ENCODE peak calls at places on chromosomes 4 and X, in six cellular contexts. P, F, Q, E, W and S are unnamed samples.

GRCh38 chr4:126955292-126956191 is 677.2 kb upstream of the INTU start:
- DNase-seq in E (peak; percentile 60), Q (no peak), F (no peak), W (no peak), P (no peak), S (no peak)

GRCh38 chr4:1810765-1811164 is 17.7 kb downstream of the FGFR3 start:
- DNase-seq in P (no peak), Q (no peak), F (no peak), E (no peak), W (no peak), S (no peak)

GRCh38 chr4:14863420-14864364 is 138.6 kb upstream of the CPEB2 start:
- DNase-seq in Q (no peak), P (no peak), W (no peak), E (no peak), F (no peak), S (no peak)

GRCh38 chrX:148495156-148495555 is 5.3 kb upstream of the AFF2 start:
- DNase-seq in F (no peak), E (no peak), W (no peak), Q (no peak), P (no peak), S (no peak)

GRCh38 chr4:87745058-87745842 is 54.1 kb upstream of the IBSP start:
- DNase-seq in F (no peak), W (no peak), E (no peak), P (no peak), Q (no peak), S (no peak)

GRCh38 chrX:64975491-64975890 is 759 bp downstream of the ZC4H2 start:
- DNase-seq in E (no peak), F (peak; percentile 2), W (peak; percentile 57), P (no peak), Q (no peak), S (no peak)

GRCh38 chr4:184443318-184443717 is 31.0 kb downstream of the IRF2 start:
- DNase-seq in Q (no peak), W (no peak), E (no peak), F (no peak), P (no peak), S (no peak)

GRCh38 chr4:122672091-122672490 is 51.2 kb upstream of the IL21 start:
- DNase-seq in F (no peak), P (no peak), E (no peak), W (no peak), Q (no peak), S (no peak)

GRCh38 chr4:158895797-158896442 is 127.1 kb downstream of the FNIP2 start:
- DNase-seq in P (no peak), Q (no peak), E (no peak), F (no peak), W (no peak), S (no peak)

GRCh38 chr4:72360075-72360474 is 208.9 kb downstream of the ADAMTS3 start:
- DNase-seq in E (no peak), P (no peak), F (no peak), Q (no peak), W (no peak), S (no peak)

GRCh38 chrX:9785252-9785943 is 831 bp upstream of the SHROOM2 start:
- DNase-seq in Q (no peak), F (no peak), E (no peak), W (no peak), P (no peak), S (no peak)

GRCh38 chr4:45438047-45438446 is 685.8 kb downstream of the GABRG1 start:
- DNase-seq in W (no peak), Q (no peak), F (no peak), P (no peak), E (no peak), S (no peak)

GRCh38 chr4:141458501-141458900 is 177.9 kb upstream of the IL15 start:
- DNase-seq in Q (no peak), P (no peak), F (no peak), W (no peak), E (no peak), S (no peak)

GRCh38 chrX:154730271-154730883 is 20.5 kb downstream of the GAB3 start:
- DNase-seq in P (no peak), W (no peak), F (no peak), Q (no peak), E (no peak), S (no peak)

GRCh38 chr4:78552398-78553396 is 1.1 kb downstream of the ANXA3 start:
- DNase-seq in W (no peak), P (no peak), F (peak; percentile 67), Q (no peak), E (no peak), S (no peak)

GRCh38 chrX:134718329-134719317 is 60.4 kb upstream of the PLAC1 start:
- DNase-seq in Q (peak; percentile 25), W (no peak), E (no peak), F (no peak), P (no peak), S (no peak)

GRCh38 chrX:18026171-18026570 is 165.1 kb upstream of the RAI2 start:
- DNase-seq in Q (no peak), W (no peak), P (no peak), F (no peak), E (no peak), S (no peak)

GRCh38 chrX:23003121-23003520 is 3.4 kb downstream of the DDX53 start:
- DNase-seq in E (no peak), F (no peak), Q (no peak), W (no peak), P (no peak), S (no peak)

GRCh38 chr4:109408711-109409110 is 24.9 kb upstream of the SEC24B start:
- DNase-seq in F (no peak), Q (no peak), P (no peak), E (no peak), W (no peak), S (no peak)

GRCh38 chr4:114398386-114398785 is 200.2 kb upstream of the UGT8 start:
- DNase-seq in P (no peak), E (no peak), F (no peak), Q (no peak), W (no peak), S (no peak)

GRCh38 chrX:9461087-9461486 is 3.8 kb upstream of the TBL1X start:
- DNase-seq in W (no peak), F (no peak), E (no peak), Q (no peak), P (no peak), S (no peak)

GRCh38 chr4:158020175-158020574 is 152.7 kb downstream of the GASK1B start:
- DNase-seq in P (no peak), W (no peak), F (peak; percentile 92), Q (no peak), E (no peak), S (no peak)

GRCh38 chr4:22315643-22316042 is 200.2 kb downstream of the ADGRA3 start:
- DNase-seq in F (no peak), W (no peak), E (no peak), Q (no peak), P (no peak), S (no peak)

GRCh38 chr4:110091426-110091825 is 107.0 kb downstream of the ELOVL6 start:
- DNase-seq in Q (no peak), E (no peak), P (no peak), F (no peak), W (no peak), S (no peak)

DNA sequence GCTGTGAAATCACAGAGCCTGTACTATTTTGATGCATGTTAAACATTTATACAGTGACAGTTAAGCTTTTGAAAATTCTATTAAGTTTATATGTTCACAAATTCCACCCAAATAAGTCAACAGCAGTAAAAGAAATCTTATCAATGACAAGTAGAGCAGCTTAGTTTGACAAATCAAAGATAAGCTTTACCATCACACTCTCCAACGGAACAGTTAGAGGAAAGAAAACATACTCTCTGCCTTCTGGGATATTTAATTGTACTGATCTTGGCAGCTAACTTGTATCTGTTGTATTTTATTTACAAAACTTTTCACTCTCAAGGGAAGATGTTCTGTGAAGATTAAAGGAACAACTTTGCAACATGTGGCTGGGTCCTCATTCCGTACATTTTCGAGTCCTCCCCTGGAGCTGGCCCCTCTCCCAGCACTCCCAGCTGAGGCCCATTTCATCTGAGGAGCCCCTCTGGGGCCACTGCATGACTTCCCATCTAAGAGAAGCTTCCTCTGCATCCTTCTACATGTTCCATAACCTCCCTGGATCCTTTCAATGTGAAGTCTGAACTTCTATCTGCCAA is 74.4 kb downstream of the RPS3A start:
- DNase-seq in Q (no peak), E (no peak), W (no peak), P (no peak), F (no peak), S (no peak)
- TF ChIP-seq POLR2AphosphoS5 in Q (no peak), E (no peak), W (no peak), P (no peak), F (no peak), S (no peak)

GRCh38 chr4:70632028-70632427 is 3.5 kb downstream of the ENAM start:
- DNase-seq in W (no peak), Q (no peak), E (no peak), P (no peak), F (no peak), S (no peak)

GRCh38 chr4:70640192-70640591 is 11.6 kb downstream of the ENAM start:
- DNase-seq in W (no peak), P (no peak), Q (no peak), E (no peak), F (no peak), S (no peak)

GRCh38 chr4:70634482-70634881 is 5.9 kb downstream of the ENAM start:
- DNase-seq in Q (no peak), E (no peak), P (no peak), W (no peak), F (no peak), S (no peak)

GRCh38 chr4:70637239-70637920 is 8.8 kb downstream of the ENAM start:
- DNase-seq in F (no peak), P (no peak), E (no peak), Q (no peak), W (no peak), S (no peak)
- TF ChIP-seq POLR2A in F (no peak), P (no peak), E (no peak), Q (no peak), W (no peak), S (no peak)

GRCh38 chrX:151975228-151975593 is 735 bp upstream of the GABRE start:
- DNase-seq in P (no peak), W (peak; percentile 41), E (no peak), Q (no peak), F (no peak), S (no peak)
- TF ChIP-seq TAF1 in P (no peak), W (no peak), E (no peak), Q (no peak), F (no peak), S (no peak)

GRCh38 chr4:125952631-125953030 is 637.9 kb downstream of the FAT4 start:
- DNase-seq in E (no peak), Q (no peak), F (no peak), W (no peak), P (no peak), S (no peak)

GRCh38 chr4:125956281-125956680 is 641.5 kb downstream of the FAT4 start:
- DNase-seq in Q (no peak), F (no peak), E (no peak), W (no peak), P (no peak), S (no peak)

DNA sequence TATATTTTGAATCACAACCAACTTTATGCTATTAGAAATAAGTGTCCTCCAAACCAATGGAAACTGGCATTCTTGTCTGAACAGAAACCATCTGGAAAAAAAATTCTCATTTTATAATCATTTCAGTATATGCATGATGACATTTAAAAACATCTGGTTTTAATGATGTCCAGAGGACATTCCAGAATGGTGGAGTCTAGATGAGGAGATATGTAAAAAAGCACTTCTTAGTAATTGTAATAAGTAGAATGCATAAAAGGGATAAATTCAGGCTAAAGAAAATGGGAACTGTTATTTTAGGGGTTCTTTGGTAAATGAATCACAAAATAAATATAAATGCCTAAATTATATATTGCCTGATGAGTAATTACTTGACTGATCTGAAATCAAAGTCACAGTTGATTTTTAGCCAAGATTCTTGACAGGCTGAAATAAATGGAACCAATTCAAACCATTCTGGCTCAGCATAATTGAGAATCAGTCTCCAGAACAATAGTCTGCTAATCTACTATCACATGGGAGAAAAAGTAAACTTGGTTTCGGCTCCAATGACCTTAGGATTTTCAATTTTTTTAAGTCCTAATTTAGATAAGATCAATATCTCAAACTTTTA is 636.6 kb downstream of the FAT4 start:
- DNase-seq in P (no peak), W (no peak), E (no peak), Q (no peak), F (no peak), S (no peak)
- TF ChIP-seq POLR2AphosphoS5 in P (no peak), W (no peak), E (no peak), Q (no peak), F (no peak), S (no peak)